ENCODE peak calls at places on chromosomes 3 and 15, in nine cellular contexts. F is occipital lobe; B is iris pigment epithelial cell; M is T-cell; W is CD8-positive, alpha-beta memory T cell; X is C1 segment of cervical spinal cord; H is erythroblast; P is IMR-90; L is activated CD4-positive, alpha-beta T cell treated with anti-CD3 and anti-CD28 coated beads for 48 hours. E is an unnamed sample.

GRCh38 chr3:171339606-171340005 is 120.6 kb downstream of the TNIK start:
- DNase-seq in L (no peak), P (no peak), X (no peak), W (no peak), B (no peak), H (no peak), M (no peak), F (no peak), E (no peak)

GRCh38 chr15:85710340-85710842 is 84.3 kb downstream of the KLHL25 start:
- DNase-seq in X (no peak), H (no peak), B (no peak), P (no peak), L (peak; percentile 66), M (no peak), W (no peak), F (no peak), E (no peak)

GRCh38 chr15:31276596-31277298 is 49.9 kb upstream of the KLF13 start:
- DNase-seq in M (no peak), W (no peak), B (no peak), F (no peak), H (no peak), X (no peak), P (no peak), L (no peak), E (no peak)

GRCh38 chr3:38984110-38984509 is 67.6 kb downstream of the SCN11A start:
- DNase-seq in L (no peak), H (no peak), F (no peak), M (no peak), P (no peak), X (no peak), B (no peak), W (no peak), E (no peak)

GRCh38 chr3:42712716-42713372 is 10.2 kb upstream of the HHATL start:
- DNase-seq in H (no peak), P (no peak), L (no peak), F (no peak), B (no peak), W (no peak), M (no peak), X (no peak), E (no peak)

GRCh38 chr3:161104561-161105551 is at the start of gene B3GALNT1:
- DNase-seq in P (peak; percentile 50), B (peak; percentile 48), L (peak; percentile 36), H (peak; percentile 77), X (peak; percentile 44), W (no peak), M (peak; percentile 10), F (peak; percentile 58), E (peak; percentile 77)

GRCh38 chr3:33131328-33132018 is 17.7 kb downstream of the CRTAP start:
- DNase-seq in X (peak; percentile 39), F (peak; percentile 24), P (peak; percentile 70), H (peak; percentile 68), M (no peak), L (peak; percentile 45), B (peak; percentile 73), W (no peak), E (peak; percentile 85)

GRCh38 chr3:95029644-95030043 is 966.8 kb downstream of the NSUN3 start:
- DNase-seq in W (no peak), B (no peak), L (no peak), H (no peak), P (no peak), F (no peak), X (no peak), M (no peak), E (no peak)

GRCh38 chr3:32246079-32246675 is 7.7 kb downstream of the CMTM8 start:
- DNase-seq in L (no peak), M (no peak), W (no peak), X (no peak), H (peak; percentile 5), P (no peak), B (no peak), F (no peak), E (no peak)

GRCh38 chr15:68483165-68483564 is 51.2 kb upstream of the ITGA11 start:
- DNase-seq in W (no peak), H (no peak), F (no peak), M (no peak), P (no peak), L (no peak), B (no peak), X (no peak), E (no peak)

GRCh38 chr15:78726870-78727551 is 84.3 kb downstream of the ADAMTS7 start:
- DNase-seq in P (no peak), F (no peak), L (peak; percentile 60), W (no peak), B (peak; percentile 5), H (peak; percentile 36), M (no peak), X (no peak), E (no peak)

GRCh38 chr3:140717915-140718314 is 40.1 kb downstream of the TRIM42 start:
- DNase-seq in F (no peak), X (no peak), B (no peak), W (no peak), H (no peak), M (no peak), P (no peak), L (no peak), E (no peak)

GRCh38 chr3:45593708-45594601 is 596 bp upstream of the LIMD1 start:
- DNase-seq in B (peak; percentile 73), X (peak; percentile 32), F (no peak), L (peak; percentile 75), H (peak; percentile 86), W (peak; percentile 52), M (peak; percentile 51), P (peak; percentile 68), E (peak; percentile 56)

GRCh38 chr15:29849218-29849617 is 26.9 kb upstream of the TJP1 start:
- DNase-seq in L (no peak), P (peak; percentile 62), H (no peak), B (no peak), M (no peak), W (no peak), X (no peak), F (no peak), E (no peak)

GRCh38 chr15:81326466-81327212 is 2.7 kb upstream of the STARD5 start:
- DNase-seq in X (no peak), L (no peak), P (peak; percentile 38), F (no peak), H (no peak), B (peak; percentile 46), W (no peak), M (no peak), E (no peak)

GRCh38 chr3:11784962-11785361 is 61.7 kb downstream of the TAMM41 start:
- DNase-seq in H (no peak), F (no peak), X (no peak), L (no peak), M (peak; percentile 12), B (no peak), W (no peak), P (no peak), E (no peak)

GRCh38 chr3:116473602-116474001 is 28.3 kb upstream of the LSAMP start:
- DNase-seq in P (peak; percentile 45), H (no peak), B (peak; percentile 18), L (no peak), F (no peak), W (no peak), X (no peak), M (no peak), E (no peak)

GRCh38 chr3:104347281-104347680 is 1019.4 kb upstream of the ALCAM start:
- DNase-seq in H (no peak), B (no peak), X (no peak), F (no peak), L (no peak), W (no peak), M (no peak), P (no peak), E (peak; percentile 58)

GRCh38 chr3:16253601-16254000 is 11.1 kb downstream of the DPH3 start:
- DNase-seq in H (no peak), P (no peak), L (no peak), M (no peak), X (no peak), W (no peak), B (peak; percentile 73), F (peak; percentile 69), E (peak; percentile 64)

GRCh38 chr3:21256932-21257331 is 494.1 kb downstream of the ZNF385D start:
- DNase-seq in X (no peak), L (no peak), H (no peak), F (no peak), P (no peak), B (no peak), M (no peak), W (no peak), E (peak; percentile 59)

GRCh38 chr3:194121881-194122280 is 14.1 kb upstream of the HES1 start:
- DNase-seq in W (no peak), B (peak; percentile 70), P (peak; percentile 62), X (no peak), F (no peak), H (no peak), L (no peak), M (no peak), E (peak; percentile 37)

GRCh38 chr15:65331811-65332210 is 27.3 kb downstream of the RNU5B-1 start:
- DNase-seq in X (no peak), P (no peak), F (no peak), W (no peak), B (no peak), H (no peak), M (no peak), L (no peak), E (no peak)

GRCh38 chr3:113625724-113626348 is 70.6 kb downstream of the USF3 start:
- DNase-seq in W (no peak), M (no peak), L (no peak), H (no peak), X (no peak), P (no peak), F (no peak), B (no peak), E (no peak)

GRCh38 chr3:139982404-139982803 is 47.4 kb downstream of the CLSTN2 start:
- DNase-seq in W (no peak), H (no peak), L (no peak), X (no peak), M (no peak), F (no peak), P (no peak), B (peak; percentile 5), E (peak; percentile 6)

GRCh38 chr3:126161309-126161708 is 19.1 kb downstream of the ALDH1L1 start:
- DNase-seq in M (no peak), F (no peak), X (no peak), H (no peak), L (no peak), W (no peak), P (no peak), B (no peak), E (no peak)

E was measured in fibroblast of the aortic adventitia.